ENCODE peak calls at places on chromosomes 3 and 15, in five cellular contexts. N, A, P, D and L are unnamed samples. For H3K4me1 and H3K9me3, the result is how much of the 10 kb centered on the place peaks cover.

GRCh38 chr3:16249336-16249735 is 15.4 kb downstream of the DPH3 start:
- DNase-seq in N (no peak), P (peak), D (no peak), A (no peak), L (no peak)

GRCh38 chr3:126390751-126391150 is 4.0 kb upstream of the CFAP100 start:
- DNase-seq in N (no peak), A (no peak), D (no peak), P (no peak), L (no peak)

GRCh38 chr15:58212909-58213526 is 74.8 kb downstream of the AQP9 start:
- DNase-seq in N (no peak), A (no peak), D (no peak), P (peak), L (no peak)

GRCh38 chr3:160376681-160377080 is 22.3 kb downstream of the IFT80 start:
- DNase-seq in D (no peak), P (peak), A (no peak), N (no peak), L (no peak)

GRCh38 chr3:81242871-81243270 is 518.6 kb downstream of the GBE1 start:
- DNase-seq in A (no peak), N (no peak), P (peak), D (no peak), L (no peak)

GRCh38 chr15:82540055-82540983 is at the start of gene RPS17:
- DNase-seq in N (peak), D (peak), A (no peak), P (peak), L (peak)

GRCh38 chr3:105328338-105328730 is 38.4 kb upstream of the ALCAM start:
- DNase-seq in A (no peak), P (no peak), D (no peak), N (no peak), L (no peak)

GRCh38 chr15:68205949-68206539 is 912 bp upstream of the CALML4 start:
- DNase-seq in N (peak), D (peak), A (no peak), P (no peak), L (no peak)

GRCh38 chr3:155354658-155355057 is 61.2 kb upstream of the STRIT1 start:
- DNase-seq in D (no peak), A (no peak), N (no peak), P (no peak), L (no peak)

GRCh38 chr3:129240436-129240835 is 9.0 kb upstream of the COPG1 start:
- DNase-seq in D (no peak), N (no peak), A (no peak), P (peak), L (no peak)

GRCh38 chr3:18657858-18658820 is 233.0 kb upstream of the SATB1 start:
- DNase-seq in A (no peak), D (no peak), P (no peak), N (no peak), L (no peak)

GRCh38 chr15:82081904-82082810 is 36.3 kb upstream of the MEX3B start:
- DNase-seq in D (no peak), N (no peak), A (no peak), P (peak), L (no peak)

GRCh38 chr3:187063286-187064081 is 75.8 kb downstream of the RPL39L start:
- DNase-seq in P (no peak), N (no peak), A (no peak), D (no peak), L (no peak)

GRCh38 chr15:32870240-32871033 is 152.6 kb downstream of the GREM1 start:
- DNase-seq in P (peak), A (no peak), N (no peak), D (no peak), L (no peak)

GRCh38 chr15:38130739-38131498 is 121.7 kb upstream of the SPRED1 start:
- DNase-seq in D (peak), A (peak), N (peak), P (peak), L (no peak)

GRCh38 chr15:55683366-55683765 is 59.6 kb downstream of the PRTG start:
- DNase-seq in D (no peak), N (no peak), P (peak), A (no peak), L (no peak)

GRCh38 chr15:61906961-61907752 is 153.1 kb downstream of the VPS13C start:
- DNase-seq in D (no peak), N (no peak), P (no peak), A (no peak), L (no peak)

GRCh38 chr3:128489860-128490649 is 2.9 kb downstream of the GATA2 start:
- DNase-seq in A (no peak), P (peak), D (peak), N (no peak), L (no peak)

GRCh38 chr15:70690491-70691281 is 72.7 kb downstream of the UACA start:
- DNase-seq in D (no peak), A (no peak), N (no peak), P (no peak), L (no peak)

GRCh38 chr3:142636664-142637063 is 40.5 kb downstream of the PLS1 start:
- DNase-seq in A (no peak), D (no peak), N (no peak), P (no peak), L (no peak)

GRCh38 chr15:65870889-65871533 is 1.7 kb downstream of the RAB11A start:
- DNase-seq in N (no peak), A (no peak), P (peak), D (no peak), L (no peak)

GRCh38 chr15:67685008-67685599 is 140.2 kb upstream of the SKOR1 start:
- DNase-seq in A (no peak), D (no peak), P (peak), N (no peak), L (no peak)

GRCh38 chr3:94627689-94628088 is 564.8 kb downstream of the NSUN3 start:
- DNase-seq in A (no peak), P (no peak), N (no peak), D (no peak), L (no peak)

GRCh38 chr3:172869356-172869755 is 118.8 kb downstream of the ECT2 start:
- DNase-seq in P (peak), A (no peak), D (no peak), N (no peak), L (no peak)

GRCh38 chr3:54507876-54508460 is 385.6 kb downstream of the CACNA2D3 start:
- DNase-seq in A (no peak), D (no peak), P (no peak), N (no peak), L (no peak)

GRCh38 chr3:72255191-72255590 is 470.2 kb upstream of the PROK2 start:
- DNase-seq in A (no peak), P (peak), N (no peak), D (peak), L (no peak)

GRCh38 chr3:72390841-72391240 is 457.4 kb downstream of the SHQ1 start:
- DNase-seq in D (no peak), N (no peak), A (no peak), P (no peak), L (no peak)

GRCh38 chr3:86420990-86421739 is 569.8 kb downstream of the VGLL3 start:
- DNase-seq in N (no peak), P (no peak), A (no peak), D (no peak), L (no peak)

GRCh38 chr15:34647569-34648334 is 64.3 kb upstream of the GOLGA8B start:
- DNase-seq in N (no peak), A (no peak), P (no peak), D (peak), L (no peak)

GRCh38 chr3:147816770-147817169 is 407.6 kb downstream of the ZIC1 start:
- DNase-seq in D (peak), N (peak), P (peak), A (no peak), L (no peak)

GRCh38 chr3:24387000-24387399 is 107.7 kb downstream of the THRB start:
- DNase-seq in D (no peak), P (peak), A (no peak), N (no peak), L (no peak)

GRCh38 chr3:132569153-132569552 is 27.9 kb upstream of the ACKR4 start:
- DNase-seq in D (no peak), A (no peak), P (peak), N (no peak), L (no peak)

GRCh38 chr3:132573657-132574260 is 23.3 kb upstream of the ACKR4 start:
- DNase-seq in N (no peak), P (peak), D (no peak), A (no peak), L (no peak)

GRCh38 chr3:132569580-132569979 is 27.5 kb upstream of the ACKR4 start:
- DNase-seq in N (no peak), P (peak), A (no peak), D (no peak), L (no peak)

GRCh38 chr3:132568427-132568826 is 28.6 kb upstream of the ACKR4 start:
- DNase-seq in A (no peak), D (no peak), P (no peak), N (no peak), L (no peak)

GRCh38 chr3:132570011-132570410 is 27.1 kb upstream of the ACKR4 start:
- DNase-seq in P (no peak), D (no peak), A (no peak), N (no peak), L (no peak)
- H3K27ac ChIP-seq in P (peak), D (peak), A (peak), N (no peak), L (no peak)

GRCh38 chr15:73941044-73941443 is 14.8 kb downstream of the LOXL1 start:
- DNase-seq in D (no peak), N (no peak), P (peak), A (no peak), L (no peak)
- H3K4me1 ChIP-seq in D (under half), N (under half), P (under half), A (under half), L (under half)

DNA sequence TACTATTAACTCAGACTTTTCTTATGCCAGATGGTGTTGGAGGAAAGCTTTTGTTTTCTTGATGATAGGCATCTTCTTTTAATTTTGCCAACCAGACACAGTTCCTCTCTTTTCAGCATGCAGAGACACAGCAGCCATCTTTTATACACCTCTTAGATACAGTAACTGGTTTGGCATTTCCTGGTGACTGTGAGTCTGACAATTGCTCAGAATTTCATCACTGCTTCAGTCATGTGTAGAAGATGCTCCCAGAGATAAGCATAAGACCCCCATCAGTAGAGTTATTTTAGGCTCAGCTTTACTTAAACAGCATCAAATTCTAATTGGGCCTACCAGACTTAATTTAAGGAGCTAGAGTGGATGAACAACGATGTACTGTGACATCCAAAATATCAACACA is 779.0 kb downstream of the SQOR start:
- DNase-seq in D (no peak), A (no peak), P (peak), N (no peak), L (no peak)
- H3K9me3 ChIP-seq in D (under half), A (under half), P (under half), N (under half), L (under half)

GRCh38 chr15:92082217-92082843 is 228.8 kb downstream of the SLCO3A1 start:
- DNase-seq in N (peak), P (peak), D (peak), A (no peak), L (no peak)
- H3K27ac ChIP-seq in N (no peak), P (no peak), D (no peak), A (no peak), L (no peak)

DNA sequence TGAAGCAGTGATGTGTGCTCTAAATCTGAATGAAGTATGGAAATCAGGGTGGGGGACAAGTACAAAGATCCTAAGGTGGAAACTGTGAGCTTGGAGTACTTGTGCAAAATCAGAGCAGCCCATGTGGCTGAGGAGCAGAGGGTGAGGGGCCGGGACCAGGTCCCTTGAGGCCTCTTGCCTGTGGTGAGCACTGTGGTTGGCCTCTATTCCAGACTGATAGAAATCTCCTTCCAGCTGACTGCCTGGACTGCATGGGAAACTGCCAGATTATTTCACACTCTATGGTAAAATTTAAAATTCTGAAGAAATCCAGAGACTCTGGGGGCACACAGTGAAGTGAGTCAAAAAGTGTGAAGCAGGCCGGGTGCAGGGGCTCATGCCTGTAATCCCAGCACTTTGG is 81.4 kb downstream of the TM4SF4 start:
- DNase-seq in D (peak), N (no peak), P (peak), A (no peak), L (no peak)
- H3K4me1 ChIP-seq in D (half or more), N (half or more), P (under half), A (under half), L (under half)

GRCh38 chr15:99614749-99615288 is 49.0 kb downstream of the MEF2A start:
- DNase-seq in P (no peak), D (no peak), N (no peak), A (no peak), L (no peak)

GRCh38 chr15:99616129-99616528 is 50.3 kb downstream of the MEF2A start:
- DNase-seq in N (no peak), P (no peak), A (no peak), D (no peak), L (no peak)

GRCh38 chr15:99613887-99614642 is 48.3 kb downstream of the MEF2A start:
- DNase-seq in N (peak), D (no peak), P (peak), A (no peak), L (no peak)

GRCh38 chr15:99616773-99617342 is 51.1 kb downstream of the MEF2A start:
- DNase-seq in P (no peak), N (no peak), D (no peak), A (no peak), L (no peak)

GRCh38 chr15:99615460-99615859 is 49.7 kb downstream of the MEF2A start:
- DNase-seq in D (no peak), N (no peak), A (no peak), P (no peak), L (no peak)
- H3K9me3 ChIP-seq in D (under half), N (under half), A (under half), P (under half), L (under half)

DNA sequence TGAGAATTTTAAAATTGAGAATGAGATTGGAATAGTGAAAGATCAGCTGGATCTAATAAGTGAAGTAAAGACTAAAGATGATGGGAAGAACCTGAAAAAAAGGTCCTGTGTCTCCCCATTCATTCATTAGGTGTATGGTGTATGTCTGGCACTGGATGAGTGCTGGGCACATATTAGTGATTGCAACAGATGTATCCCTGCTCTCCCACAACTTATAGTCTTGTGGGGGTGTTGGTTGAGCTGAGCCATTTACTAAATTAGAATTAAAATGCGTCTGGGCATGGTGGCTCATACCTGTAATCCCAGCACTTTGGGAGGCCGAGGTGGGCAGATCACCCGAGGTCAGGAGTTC is 31.2 kb downstream of the DAG1 start:
- DNase-seq in A (no peak), P (no peak), D (no peak), N (no peak), L (no peak)
- H3K27ac ChIP-seq in A (peak), P (peak), D (peak), N (peak), L (no peak)